ENCODE peak calls at places on chromosomes 3 and 15, in ten cellular contexts. X, E, R, A, O, V, Q, B, Y and F are unnamed samples.

GRCh38 chr3:14379842-14380241 is 22.6 kb upstream of the SLC6A6 start:
- DNase-seq in A (peak), V (no peak), O (no peak), X (no peak), Y (no peak), R (no peak), E (no peak), B (no peak), Q (no peak), F (no peak)

GRCh38 chr15:100786901-100787566 is 92.6 kb upstream of the ALDH1A3 start:
- DNase-seq in O (no peak), R (no peak), Q (no peak), V (peak), A (no peak), B (no peak), Y (peak), E (no peak), X (no peak), F (no peak)

GRCh38 chr3:61665121-61665520 is 103.8 kb downstream of the PTPRG start:
- DNase-seq in V (no peak), X (no peak), Q (no peak), E (no peak), O (no peak), Y (no peak), B (no peak), R (no peak), A (no peak), F (no peak)

GRCh38 chr3:193780810-193781472 is 187.9 kb downstream of the OPA1 start:
- DNase-seq in Y (no peak), O (no peak), R (peak), V (peak), Q (peak), A (peak), X (peak), B (peak), E (peak), F (peak)

GRCh38 chr3:45968706-45969105 is 25.4 kb downstream of the CXCR6 start:
- DNase-seq in Q (no peak), V (no peak), Y (no peak), R (no peak), O (no peak), A (no peak), X (no peak), E (peak), B (no peak), F (no peak)

GRCh38 chr15:47987908-47988532 is 132.8 kb upstream of the SLC24A5 start:
- DNase-seq in B (no peak), R (peak), V (no peak), E (peak), X (peak), A (peak), Y (no peak), Q (peak), O (no peak), F (peak)

GRCh38 chr15:88187195-88187594 is 69.3 kb downstream of the NTRK3 start:
- DNase-seq in Q (peak), Y (no peak), X (no peak), A (no peak), B (peak), O (no peak), E (peak), R (peak), V (no peak), F (peak)

GRCh38 chr3:38648659-38649499 is 608 bp downstream of the SCN5A start:
- DNase-seq in Q (no peak), V (peak), X (no peak), A (no peak), E (no peak), O (no peak), B (no peak), R (no peak), Y (no peak), F (no peak)

GRCh38 chr3:194761384-194761783 is 75.7 kb downstream of the FAM43A start:
- DNase-seq in Y (no peak), X (no peak), B (no peak), O (no peak), E (no peak), Q (no peak), V (no peak), A (peak), R (no peak), F (no peak)

GRCh38 chr15:75551076-75551475 is 28.0 kb downstream of the PTPN9 start:
- DNase-seq in V (no peak), E (no peak), X (no peak), O (no peak), A (no peak), Q (no peak), Y (no peak), R (no peak), B (no peak), F (no peak)

GRCh38 chr3:44969170-44969569 is 6.8 kb downstream of the ZDHHC3 start:
- DNase-seq in Y (no peak), V (no peak), B (no peak), A (no peak), R (no peak), X (no peak), O (no peak), E (no peak), Q (no peak), F (no peak)

GRCh38 chr3:166013073-166013679 is 176.0 kb upstream of the BCHE start:
- DNase-seq in O (no peak), V (no peak), Q (no peak), A (peak), X (peak), B (no peak), Y (no peak), R (peak), E (peak), F (peak)

GRCh38 chr3:39208463-39209055 is 16.2 kb upstream of the XIRP1 start:
- DNase-seq in E (peak), O (peak), R (peak), X (peak), Y (no peak), Q (no peak), A (no peak), B (peak), V (no peak), F (peak)

GRCh38 chr3:152835311-152836102 is 576 bp downstream of the P2RY1 start:
- DNase-seq in B (peak), E (peak), R (peak), X (peak), O (no peak), Q (peak), V (peak), Y (no peak), A (no peak), F (peak)

GRCh38 chr15:68797589-68798377 is 22.9 kb downstream of the ANP32A start:
- DNase-seq in V (no peak), B (peak), E (peak), Y (no peak), R (no peak), O (no peak), Q (peak), A (no peak), X (no peak), F (no peak)

GRCh38 chr15:60843482-60843881 is 364.5 kb upstream of the ICE2 start:
- DNase-seq in B (no peak), X (no peak), O (no peak), R (no peak), E (no peak), Q (no peak), V (no peak), Y (no peak), A (no peak), F (no peak)

GRCh38 chr3:64049136-64049535 is 25.8 kb upstream of the PSMD6 start:
- DNase-seq in Q (no peak), E (no peak), R (no peak), Y (no peak), O (no peak), X (no peak), A (no peak), V (no peak), B (no peak), F (no peak)

GRCh38 chr15:69236505-69236904 is 62.2 kb upstream of the PAQR5 start:
- DNase-seq in Y (no peak), A (no peak), R (no peak), Q (no peak), V (no peak), X (no peak), O (no peak), E (no peak), B (no peak), F (no peak)

GRCh38 chr15:27273506-27273905 is 302.5 kb downstream of the GABRG3 start:
- DNase-seq in E (no peak), A (no peak), R (no peak), O (no peak), X (no peak), B (no peak), V (no peak), Q (no peak), Y (no peak), F (no peak)

GRCh38 chr3:170985304-170985703 is 41.2 kb downstream of the SLC2A2 start:
- DNase-seq in Q (no peak), V (no peak), X (no peak), A (no peak), O (no peak), R (no peak), B (no peak), Y (no peak), E (no peak), F (no peak)

GRCh38 chr15:26372712-26373111 is 400.2 kb downstream of the GABRB3 start:
- DNase-seq in B (no peak), V (no peak), X (no peak), O (no peak), Q (no peak), Y (no peak), R (no peak), A (no peak), E (no peak), F (no peak)

GRCh38 chr15:76866716-76867321 is 38.3 kb downstream of the SCAPER start:
- DNase-seq in R (peak), Q (no peak), Y (no peak), V (no peak), O (no peak), E (peak), A (no peak), X (peak), B (no peak), F (peak)

GRCh38 chr3:12353796-12354505 is 65.1 kb downstream of the PPARG start:
- DNase-seq in O (no peak), R (no peak), A (no peak), Y (no peak), X (no peak), V (no peak), B (no peak), Q (no peak), E (peak), F (no peak)

GRCh38 chr3:150227839-150228238 is 180.3 kb upstream of the TSC22D2 start:
- DNase-seq in O (peak), X (peak), E (peak), Q (no peak), V (peak), Y (no peak), B (peak), R (peak), A (peak), F (peak)

GRCh38 chr3:170997966-170998913 is 28.3 kb downstream of the SLC2A2 start:
- DNase-seq in Q (peak), B (no peak), A (no peak), V (no peak), R (no peak), X (no peak), E (peak), Y (no peak), O (no peak), F (no peak)